ENCODE peak calls at places on chromosomes 5 and 9, in five cellular contexts. R, E, M, K and U are unnamed samples.

GRCh38 chr5:169906745-169907649 is 73.3 kb downstream of the INSYN2B start:
- DNase-seq in E (no peak), K (no peak), M (no peak), R (no peak), U (no peak)

GRCh38 chr9:34070601-34071340 is 22.1 kb upstream of the UBAP2 start:
- DNase-seq in K (no peak), R (no peak), M (no peak), E (no peak), U (no peak)

GRCh38 chr5:176166427-176166826 is 71.8 kb upstream of the SIMC1 start:
- DNase-seq in R (no peak), M (no peak), E (no peak), K (no peak), U (no peak)

GRCh38 chr5:176474476-176474875 is 26.3 kb downstream of the FAF2 start:
- DNase-seq in R (peak; percentile 20), E (no peak), M (no peak), K (no peak), U (no peak)

GRCh38 chr9:117714282-117714681 is 10.1 kb downstream of the TLR4 start:
- DNase-seq in M (no peak), K (no peak), E (no peak), R (no peak), U (no peak)

GRCh38 chr5:153456993-153457392 is 33.5 kb upstream of the GRIA1 start:
- DNase-seq in M (no peak), K (no peak), R (no peak), E (no peak), U (no peak)

GRCh38 chr5:179303801-179304200 is 41.5 kb downstream of the ADAMTS2 start:
- DNase-seq in E (no peak), M (no peak), K (no peak), R (no peak), U (no peak)

GRCh38 chr9:89576404-89576824 is 28.4 kb upstream of the GADD45G start:
- DNase-seq in M (no peak), R (peak; percentile 37), K (no peak), E (no peak), U (no peak)

GRCh38 chr9:133703571-133704399 is 34.4 kb downstream of the SARDH start:
- DNase-seq in K (peak; percentile 61), R (peak; percentile 84), M (no peak), E (no peak), U (no peak)

GRCh38 chr9:134271338-134272301 is 54.6 kb upstream of the RXRA start:
- DNase-seq in M (no peak), E (no peak), K (no peak), R (no peak), U (no peak)

GRCh38 chr5:172180936-172181335 is 7.1 kb downstream of the STK10 start:
- DNase-seq in R (no peak), M (no peak), E (no peak), K (no peak), U (no peak)

GRCh38 chr9:38388283-38389223 is 3.9 kb upstream of the ALDH1B1 start:
- DNase-seq in M (no peak), E (no peak), K (no peak), R (no peak), U (peak; percentile 25)

GRCh38 chr5:72556351-72557146 is 49.3 kb upstream of the ZNF366 start:
- DNase-seq in K (peak; percentile 91), M (peak; percentile 8), R (no peak), E (no peak), U (no peak)

GRCh38 chr9:14314424-14314928 is 535 bp upstream of the NFIB start:
- DNase-seq in R (peak; percentile 74), M (peak; percentile 88), K (no peak), E (no peak), U (peak; percentile 74)

GRCh38 chr9:128580731-128581130 is 28.3 kb downstream of the SPTAN1 start:
- DNase-seq in M (no peak), K (no peak), E (no peak), R (no peak), U (no peak)

GRCh38 chr5:10585120-10585915 is 21.4 kb downstream of the ANKRD33B start:
- DNase-seq in M (no peak), E (no peak), R (no peak), K (no peak), U (no peak)

GRCh38 chr5:5891350-5891749 is 468.9 kb downstream of the ICE1 start:
- DNase-seq in K (no peak), R (no peak), E (no peak), M (no peak), U (no peak)

GRCh38 chr5:132484386-132484715 is 6.2 kb downstream of the IRF1 start:
- DNase-seq in K (no peak), M (no peak), E (no peak), R (no peak), U (no peak)

GRCh38 chr9:18707078-18707477 is 233.1 kb downstream of the ADAMTSL1 start:
- DNase-seq in R (peak; percentile 39), E (no peak), K (no peak), M (no peak), U (no peak)

GRCh38 chr5:118553662-118554061 is 434.7 kb downstream of the DTWD2 start:
- DNase-seq in R (no peak), M (no peak), K (no peak), E (no peak), U (no peak)

GRCh38 chr5:65986796-65987195 is 60.4 kb downstream of the ERBIN start:
- DNase-seq in E (no peak), K (no peak), M (no peak), R (no peak), U (no peak)

GRCh38 chr5:175826980-175827379 is 44.4 kb upstream of the CPLX2 start:
- DNase-seq in R (no peak), K (no peak), M (no peak), E (no peak), U (no peak)

GRCh38 chr9:21110708-21111576 is 30.7 kb downstream of the IFNW1 start:
- DNase-seq in E (peak; percentile 36), M (peak; percentile 25), K (no peak), R (peak; percentile 58), U (no peak)

GRCh38 chr5:123035950-123036390 is 555 bp downstream of the PPIC start:
- DNase-seq in E (no peak), M (peak; percentile 44), K (peak; percentile 88), R (peak; percentile 79), U (peak; percentile 61)

GRCh38 chr9:89311346-89312153 is 555 bp downstream of the CKS2 start:
- DNase-seq in M (no peak), R (peak; percentile 72), E (no peak), K (peak; percentile 89), U (no peak)

GRCh38 chr9:99239341-99240055 is 17.4 kb downstream of the SEC61B start:
- DNase-seq in R (no peak), M (no peak), E (no peak), K (no peak), U (no peak)

GRCh38 chr5:8897316-8897715 is 648.6 kb downstream of the SEMA5A start:
- DNase-seq in E (no peak), K (no peak), R (no peak), M (no peak), U (no peak)

GRCh38 chr9:35906923-35907699 is 1.1 kb downstream of the HRCT1 start:
- DNase-seq in K (peak; percentile 56), M (no peak), E (no peak), R (no peak), U (peak; percentile 79)

GRCh38 chr9:35909274-35909673 is at the start of gene SPAAR:
- DNase-seq in K (peak; percentile 43), R (no peak), M (no peak), E (no peak), U (no peak)

GRCh38 chr9:35905912-35906679 is at the start of gene HRCT1:
- DNase-seq in E (no peak), M (peak; percentile 96), R (no peak), K (peak; percentile 75), U (peak; percentile 96)

GRCh38 chr9:35908484-35909125 is 685 bp upstream of the SPAAR start:
- DNase-seq in K (no peak), M (no peak), R (no peak), E (no peak), U (no peak)

GRCh38 chr9:35907732-35908483 is 1.4 kb upstream of the SPAAR start:
- DNase-seq in K (no peak), R (peak; percentile 86), M (peak; percentile 28), E (no peak), U (no peak)
- TF ChIP-seq POLR2AphosphoS5 in K (peak; percentile 40), R (no peak), M (peak; percentile 54), E (no peak), U (no peak)

GRCh38 chr5:14859150-14859549 is 12.4 kb downstream of the ANKH start:
- DNase-seq in K (no peak), R (no peak), M (no peak), E (no peak), U (no peak)

GRCh38 chr5:14864181-14864812 is 7.3 kb downstream of the ANKH start:
- DNase-seq in K (no peak), E (peak; percentile 8), R (no peak), M (no peak), U (no peak)

GRCh38 chr5:14863105-14863504 is 8.5 kb downstream of the ANKH start:
- DNase-seq in R (no peak), M (no peak), E (no peak), K (no peak), U (no peak)

GRCh38 chr5:14859980-14860379 is 11.6 kb downstream of the ANKH start:
- DNase-seq in K (no peak), M (peak; percentile 36), R (no peak), E (no peak), U (no peak)

GRCh38 chr5:14861123-14861757 is 10.3 kb downstream of the ANKH start:
- DNase-seq in M (no peak), K (no peak), E (no peak), R (no peak), U (no peak)
- TF ChIP-seq POLR2AphosphoS5 in M (no peak), K (no peak), E (no peak), R (no peak), U (no peak)

DNA sequence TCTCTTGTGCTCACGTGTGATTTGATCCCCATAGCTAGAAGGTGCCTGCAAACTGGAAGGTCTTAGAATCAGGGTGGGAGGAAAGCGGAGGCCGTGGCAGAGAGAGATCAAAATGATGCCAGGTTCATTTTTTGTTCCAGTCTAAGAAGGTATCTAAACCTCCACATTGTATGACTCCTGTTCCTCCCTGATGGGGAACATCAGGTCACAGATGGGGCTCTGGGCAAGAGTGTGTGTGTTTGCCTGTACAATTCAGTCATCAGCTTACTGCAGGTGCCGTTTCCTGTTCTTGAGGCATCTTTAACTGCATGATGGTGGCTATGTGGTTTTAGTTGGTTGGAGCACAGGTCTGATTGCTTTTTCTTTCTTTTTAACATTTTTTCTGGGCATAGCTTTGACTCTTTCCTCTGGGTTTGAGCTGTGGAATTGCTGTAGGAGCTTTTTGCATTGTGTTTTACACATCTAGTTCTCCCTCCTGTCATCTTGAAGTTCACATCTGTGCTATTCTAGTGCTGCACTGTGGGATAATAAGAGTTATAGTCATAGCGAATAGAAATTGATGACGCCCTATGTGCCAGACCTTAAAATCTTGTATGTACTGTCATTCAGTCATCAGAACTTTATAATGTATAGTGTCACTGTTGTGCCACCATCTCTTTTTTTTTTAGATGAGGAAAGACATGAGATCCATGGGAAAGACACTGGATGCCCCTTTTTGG is 30.8 kb downstream of the ARHGAP26 start:
- DNase-seq in E (no peak), M (no peak), R (no peak), K (no peak), U (no peak)
- TF ChIP-seq POLR2AphosphoS5 in E (no peak), M (no peak), R (no peak), K (no peak), U (no peak)

DNA sequence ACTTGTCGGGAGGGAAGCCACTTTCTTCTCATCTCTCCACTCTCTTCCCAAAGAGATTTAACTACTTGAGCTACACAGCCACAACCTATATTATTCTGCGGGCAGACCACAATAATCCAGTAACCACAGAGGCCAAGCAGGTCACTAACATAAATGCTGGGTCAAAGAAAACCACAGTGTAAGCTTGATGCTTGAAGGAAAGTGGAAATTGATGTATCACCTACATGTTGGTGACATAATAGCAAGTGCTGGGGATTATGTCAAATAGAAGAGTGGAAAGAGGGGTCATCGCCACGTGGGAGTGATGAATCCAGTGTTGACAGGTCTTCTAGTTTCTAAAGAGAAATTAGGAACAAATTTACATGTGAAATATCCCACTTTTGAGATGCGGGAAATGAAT is 40.9 kb downstream of the RFK start:
- DNase-seq in R (no peak), E (no peak), M (no peak), K (no peak), U (no peak)
- TF ChIP-seq POLR2AphosphoS5 in R (no peak), E (no peak), M (no peak), K (no peak), U (no peak)